ENCODE peak calls at places on chromosomes 11 and 22, in seven cellular contexts. O is hepatocyte; L is H4; I is stimulated activated CD4-positive, alpha-beta T cell treated with anti-CD3 and anti-CD28 coated beads, Interleukin-12 subunit alpha, Interleukin-12 subunit beta, amount 100 ng/mL, for 4 hours; V is hepatic stellate cell; G is thoracic aorta; Z is EH. F is an unnamed sample.

GRCh38 chr11:45285931-45286632 is at the start of gene SYT13:
- DNase-seq in O (peak), L (no peak), I (no peak), V (no peak), G (no peak), Z (no peak), F (no peak)

GRCh38 chr22:28768701-28769393 is 3.6 kb upstream of the CCDC117 start:
- DNase-seq in O (no peak), L (no peak), I (no peak), V (no peak), G (no peak), Z (no peak), F (no peak)

GRCh38 chr11:60867871-60868681 is 734 bp downstream of the ZP1 start:
- DNase-seq in O (no peak), L (no peak), I (no peak), V (no peak), G (no peak), Z (no peak), F (no peak)

GRCh38 chr11:69156673-69157155 is 979 bp downstream of the SMIM38 start:
- DNase-seq in O (peak), L (peak), I (no peak), V (no peak), G (no peak), Z (peak), F (peak)

GRCh38 chr11:65131417-65131776 is 2.9 kb downstream of the SYVN1 start:
- DNase-seq in O (no peak), L (no peak), I (no peak), V (no peak), G (no peak), Z (no peak), F (no peak)

GRCh38 chr11:83241291-83241946 is 44.7 kb downstream of the CCDC90B start:
- DNase-seq in O (peak), L (peak), I (no peak), V (peak), G (no peak), Z (peak), F (peak)

GRCh38 chr22:46671824-46672432 is 51.7 kb downstream of the GRAMD4 start:
- DNase-seq in O (peak), L (no peak), I (no peak), V (no peak), G (no peak), Z (no peak), F (no peak)

GRCh38 chr11:70590356-70590991 is 192.1 kb downstream of the CTTN start:
- DNase-seq in O (no peak), L (no peak), I (no peak), V (no peak), G (no peak), Z (no peak), F (no peak)

GRCh38 chr11:115462004-115462541 is 42.1 kb downstream of the CADM1 start:
- DNase-seq in O (no peak), L (no peak), I (no peak), V (no peak), G (no peak), Z (no peak), F (no peak)

GRCh38 chr11:33723238-33723881 is 12.9 kb downstream of the CD59 start:
- DNase-seq in O (peak), L (peak), I (no peak), V (peak), G (no peak), Z (peak), F (peak)

GRCh38 chr11:119585038-119585666 is 143.8 kb downstream of the NECTIN1 start:
- DNase-seq in O (peak), L (no peak), I (no peak), V (no peak), G (no peak), Z (no peak), F (no peak)

GRCh38 chr11:9609002-9609759 is 35.7 kb downstream of the WEE1 start:
- DNase-seq in O (no peak), L (no peak), I (no peak), V (no peak), G (no peak), Z (no peak), F (no peak)

GRCh38 chr11:64870176-64870892 is 8.1 kb downstream of the EHD1 start:
- DNase-seq in O (peak), L (no peak), I (no peak), V (peak), G (no peak), Z (peak), F (peak)

GRCh38 chr11:57370251-57370650 is 10.7 kb downstream of the PRG3 start:
- DNase-seq in O (no peak), L (no peak), I (no peak), V (no peak), G (no peak), Z (peak), F (peak)

GRCh38 chr11:92702037-92702436 is 267.4 kb upstream of the MTNR1B start:
- DNase-seq in O (no peak), L (no peak), I (no peak), V (no peak), G (no peak), Z (peak), F (peak)

GRCh38 chr22:21651521-21652009 is 9.5 kb downstream of the SDF2L1 start:
- DNase-seq in O (no peak), L (no peak), I (peak), V (peak), G (no peak), Z (no peak), F (peak)

GRCh38 chr11:82862379-82862778 is 37.9 kb downstream of the PRCP start:
- DNase-seq in O (no peak), L (no peak), I (no peak), V (no peak), G (no peak), Z (no peak), F (no peak)

GRCh38 chr11:94671553-94672366 is 96.4 kb upstream of the AMOTL1 start:
- DNase-seq in O (no peak), L (no peak), I (no peak), V (no peak), G (no peak), Z (peak), F (no peak)

GRCh38 chr11:69417211-69418085 is 64.0 kb upstream of the LINC01488 start:
- DNase-seq in O (no peak), L (no peak), I (no peak), V (no peak), G (no peak), Z (no peak), F (no peak)

GRCh38 chr11:67646535-67647336 is 3.8 kb downstream of the ACY3 start:
- DNase-seq in O (no peak), L (no peak), I (no peak), V (no peak), G (no peak), Z (no peak), F (no peak)

GRCh38 chr11:57180141-57180561 is 1.6 kb upstream of the LRRC55 start:
- DNase-seq in O (no peak), L (no peak), I (no peak), V (no peak), G (no peak), Z (no peak), F (no peak)

GRCh38 chr11:18700375-18700774 is 1.8 kb downstream of the TMEM86A start:
- DNase-seq in O (no peak), L (peak), I (no peak), V (no peak), G (no peak), Z (no peak), F (peak)

GRCh38 chr11:134045799-134046635 is 22.9 kb upstream of the JAM3 start:
- DNase-seq in O (peak), L (no peak), I (no peak), V (no peak), G (no peak), Z (peak), F (no peak)